ENCODE peak calls at places on chromosomes 4 and X, in ten cellular contexts. I, K, J, C, L, D, Y, W, A and Z are unnamed samples.

GRCh38 chr4:54571293-54571723 is 86.4 kb upstream of the KIT start:
- DNase-seq in L (no peak), D (no peak), Y (no peak), J (no peak), W (no peak), C (no peak), A (no peak), I (no peak), K (no peak), Z (no peak)

GRCh38 chr4:87843936-87844335 is 11.2 kb downstream of the MEPE start:
- DNase-seq in K (no peak), Y (peak), C (peak), A (no peak), J (no peak), L (no peak), D (no peak), W (peak), I (no peak), Z (peak)

GRCh38 chr4:56261027-56261426 is 126.3 kb downstream of the AASDH start:
- DNase-seq in L (peak), C (no peak), J (no peak), K (no peak), W (no peak), D (peak), A (peak), Y (no peak), I (no peak), Z (no peak)

GRCh38 chr4:90074322-90074886 is 52.8 kb upstream of the CCSER1 start:
- DNase-seq in K (no peak), C (no peak), A (no peak), L (no peak), J (no peak), W (no peak), Y (no peak), I (no peak), D (no peak), Z (no peak)

GRCh38 chr4:164866817-164867490 is 10.0 kb upstream of the APELA start:
- DNase-seq in W (no peak), K (no peak), C (no peak), L (no peak), A (no peak), D (no peak), Y (no peak), J (peak), I (peak), Z (no peak)

GRCh38 chr4:16837475-16837874 is 61.0 kb downstream of the LDB2 start:
- DNase-seq in J (no peak), Y (no peak), C (no peak), L (no peak), A (no peak), D (no peak), K (no peak), W (no peak), I (no peak), Z (no peak)

GRCh38 chr4:108118505-108118904 is 50.2 kb downstream of the LEF1 start:
- DNase-seq in D (no peak), L (no peak), K (no peak), J (no peak), Y (no peak), A (no peak), C (peak), I (no peak), W (no peak), Z (peak)

GRCh38 chrX:39577976-39578962 is 519.5 kb downstream of the BCOR start:
- DNase-seq in I (no peak), D (peak), K (no peak), J (no peak), C (no peak), L (peak), Y (no peak), W (peak), A (peak), Z (no peak)

GRCh38 chr4:150140774-150141400 is 62.6 kb downstream of the DCLK2 start:
- DNase-seq in C (peak), J (no peak), D (no peak), A (no peak), I (no peak), L (no peak), Y (peak), K (no peak), W (peak), Z (peak)

GRCh38 chr4:4854649-4855292 is 4.7 kb upstream of the MSX1 start:
- DNase-seq in I (no peak), K (no peak), Y (no peak), L (no peak), J (peak), D (no peak), A (no peak), C (no peak), W (no peak), Z (no peak)

GRCh38 chr4:118920247-118920646 is 31.6 kb downstream of the SYNPO2 start:
- DNase-seq in W (peak), Y (peak), D (no peak), K (no peak), J (no peak), I (no peak), L (no peak), C (no peak), A (no peak), Z (no peak)

GRCh38 chrX:18422325-18422724 is 3.1 kb upstream of the CDKL5 start:
- DNase-seq in L (no peak), Y (peak), W (peak), J (no peak), A (no peak), I (no peak), D (no peak), C (peak), K (no peak), Z (peak)

GRCh38 chr4:61192392-61192791 is 7.7 kb upstream of the ADGRL3 start:
- DNase-seq in D (no peak), L (no peak), Y (no peak), C (no peak), W (no peak), K (no peak), I (no peak), J (no peak), A (no peak), Z (no peak)

GRCh38 chrX:47231167-47231566 is 1.6 kb upstream of the USP11 start:
- DNase-seq in D (no peak), J (no peak), C (no peak), A (no peak), L (no peak), Y (no peak), I (no peak), W (no peak), K (no peak), Z (no peak)

GRCh38 chr4:42672359-42673083 is 15.6 kb upstream of the ATP8A1 start:
- DNase-seq in J (no peak), L (no peak), W (peak), I (no peak), Y (no peak), K (no peak), A (no peak), C (no peak), D (no peak), Z (no peak)

GRCh38 chrX:152912121-152912520 is 14.3 kb downstream of the ZNF185 start:
- DNase-seq in K (peak), L (no peak), Y (no peak), C (no peak), A (no peak), W (no peak), D (no peak), J (peak), I (no peak), Z (no peak)

GRCh38 chrX:46757052-46757451 is 1.9 kb downstream of the SLC9A7 start:
- DNase-seq in C (no peak), I (no peak), A (no peak), L (no peak), Y (no peak), J (no peak), D (no peak), W (no peak), K (no peak), Z (no peak)